ENCODE peak calls at places on chromosomes 12 and 14, in eight cellular contexts. I, K, M, R, Z, U, H and D are unnamed samples.
A peak's percentile ranks its signal among the peaks of the same experiment; 100 is the strongest.

GRCh38 chr12:56042430-56043203 is 899 bp downstream of the RPS26 start:
- DNase-seq in I (no peak), K (no peak), M (no peak), R (peak; percentile 18), Z (no peak), U (no peak), H (no peak), D (no peak)

GRCh38 chr12:110266381-110266909 is 14.6 kb upstream of the ATP2A2 start:
- DNase-seq in I (no peak), K (no peak), M (no peak), R (no peak), Z (no peak), U (no peak), H (no peak), D (no peak)

GRCh38 chr12:32309811-32310755 is 89.3 kb upstream of the FGD4 start:
- DNase-seq in I (no peak), K (no peak), M (no peak), R (no peak), Z (no peak), U (no peak), H (no peak), D (no peak)

GRCh38 chr14:100536141-100536540 is 51.1 kb downstream of the BEGAIN start:
- DNase-seq in I (no peak), K (no peak), M (peak; percentile 29), R (no peak), Z (peak; percentile 33), U (no peak), H (no peak), D (no peak)

GRCh38 chr12:98431089-98431488 is 84.3 kb upstream of the TMPO start:
- DNase-seq in I (no peak), K (no peak), M (no peak), R (no peak), Z (no peak), U (no peak), H (no peak), D (no peak)

GRCh38 chr14:74258705-74259035 is 19.4 kb downstream of the VSX2 start:
- DNase-seq in I (no peak), K (no peak), M (no peak), R (no peak), Z (no peak), U (no peak), H (no peak), D (no peak)

GRCh38 chr14:73462078-73462715 is 3.9 kb upstream of the NUMB start:
- DNase-seq in I (no peak), K (peak; percentile 92), M (no peak), R (peak; percentile 19), Z (peak; percentile 75), U (no peak), H (no peak), D (peak; percentile 74)

GRCh38 chr12:109606261-109607028 is 32.9 kb downstream of the MVK start:
- DNase-seq in I (no peak), K (no peak), M (no peak), R (peak; percentile 98), Z (no peak), U (no peak), H (no peak), D (peak; percentile 60)

GRCh38 chr14:93045211-93045674 is 70.5 kb downstream of the ITPK1 start:
- DNase-seq in I (no peak), K (no peak), M (no peak), R (peak; percentile 86), Z (no peak), U (no peak), H (no peak), D (no peak)

DNA sequence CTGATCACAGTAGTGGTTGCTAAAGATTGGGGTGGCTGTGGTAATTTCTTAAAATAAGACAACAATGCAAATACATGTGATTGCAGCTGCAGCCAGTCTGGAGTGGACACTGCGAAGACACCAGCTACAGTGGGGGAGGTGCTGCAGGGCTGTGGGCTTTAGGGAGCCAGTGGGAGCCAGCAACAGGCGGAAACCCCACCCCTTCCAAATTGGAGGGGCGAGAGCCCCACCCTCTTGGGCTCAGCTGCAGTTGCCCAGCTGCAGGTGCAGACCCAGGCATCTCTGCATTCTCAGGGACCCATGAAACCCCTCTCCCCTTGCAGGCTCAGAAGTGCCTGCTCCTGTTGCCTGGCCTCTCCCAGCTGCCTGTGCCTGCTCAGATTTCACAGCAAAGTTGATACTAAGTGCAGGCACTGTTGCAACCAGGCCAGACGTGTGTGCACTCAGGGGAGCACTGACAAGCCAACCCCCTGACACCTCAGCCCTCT is 104.8 kb downstream of the MYF5 start:
- DNase-seq in I (no peak), K (no peak), M (peak; percentile 41), R (peak; percentile 76), Z (no peak), U (no peak), H (no peak), D (no peak)
- H3K27ac ChIP-seq in I (no peak overlapping the region), K (no peak overlapping the region), M (no peak overlapping the region), R (peak overlapping the region; percentile 81), Z (no peak overlapping the region), U (no peak overlapping the region), H (no peak overlapping the region), D (no peak overlapping the region)

GRCh38 chr14:76919431-76919810 is 93.2 kb downstream of the LRRC74A start:
- DNase-seq in I (no peak), K (peak; percentile 67), M (no peak), R (no peak), Z (no peak), U (no peak), H (no peak), D (no peak)
- TF ChIP-seq CTCF in I (no peak), K (no peak), M (no peak), R (no peak), Z (no peak), U (no peak), H (no peak), D (no peak)

GRCh38 chr14:103532216-103533136 is 3.5 kb downstream of the TRMT61A start:
- DNase-seq in I (no peak), K (no peak), M (peak; percentile 76), R (no peak), Z (no peak), U (no peak), H (peak; percentile 9), D (no peak)

GRCh38 chr14:103534576-103535061 is 5.6 kb downstream of the TRMT61A start:
- DNase-seq in I (no peak), K (no peak), M (peak; percentile 68), R (no peak), Z (no peak), U (no peak), H (peak; percentile 24), D (peak; percentile 63)

GRCh38 chr14:103533137-103533998 is 4.4 kb downstream of the TRMT61A start:
- DNase-seq in I (no peak), K (no peak), M (peak; percentile 76), R (no peak), Z (no peak), U (no peak), H (no peak), D (no peak)

GRCh38 chr14:103535081-103535890 is 6.3 kb downstream of the TRMT61A start:
- DNase-seq in I (no peak), K (no peak), M (peak; percentile 77), R (no peak), Z (no peak), U (no peak), H (peak; percentile 43), D (no peak)

DNA sequence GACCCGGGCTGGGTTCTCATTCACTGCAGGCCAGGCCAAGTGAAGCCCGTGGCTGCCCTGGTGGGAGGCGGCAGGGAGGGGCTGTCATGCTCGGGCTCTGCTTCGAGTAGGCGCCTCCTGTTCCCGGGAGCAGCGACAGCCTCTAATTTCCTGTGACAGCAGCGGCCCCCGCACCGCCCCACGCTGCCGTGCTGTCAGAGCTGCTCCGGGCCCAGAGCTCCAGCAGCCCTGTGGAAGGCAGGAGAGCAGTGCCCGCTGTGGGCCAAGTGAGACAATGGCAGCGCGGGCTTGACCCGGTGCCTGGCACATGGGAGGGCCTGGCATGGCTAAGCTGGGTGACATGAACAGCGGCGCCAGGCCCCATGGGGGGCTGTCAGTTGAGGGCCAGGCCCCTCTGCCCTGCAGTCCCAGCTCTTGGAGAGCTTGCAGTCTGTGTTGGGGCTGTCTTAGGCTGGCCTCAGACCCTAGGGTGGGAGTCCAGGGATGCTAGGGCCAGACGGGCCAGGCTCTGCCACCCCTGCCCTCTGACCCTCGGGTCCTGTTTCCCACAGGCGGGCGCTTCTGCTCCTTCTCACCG is 5.1 kb downstream of the TRMT61A start:
- DNase-seq in I (no peak), K (no peak), M (no peak), R (no peak), Z (no peak), U (no peak), H (no peak), D (peak; percentile 77)
- H3K27ac ChIP-seq in I (no peak overlapping the region), K (peak overlapping the region; percentile 80), M (no peak overlapping the region), R (no peak overlapping the region), Z (no peak overlapping the region), U (no peak overlapping the region), H (no peak overlapping the region), D (peak overlapping the region; percentile 74)

GRCh38 chr12:89421093-89421835 is 69.0 kb upstream of the DUSP6 start:
- DNase-seq in I (no peak), K (no peak), M (no peak), R (no peak), Z (no peak), U (no peak), H (no peak), D (no peak)
- TF ChIP-seq CTCF in I (no peak), K (no peak), M (no peak), R (peak; percentile 28), Z (peak; percentile 16), U (no peak), H (no peak), D (no peak)

GRCh38 chr14:63874223-63874622 is 21.4 kb downstream of the SYNE2 start:
- DNase-seq in I (no peak), K (no peak), M (no peak), R (peak; percentile 13), Z (no peak), U (no peak), H (no peak), D (no peak)
- H3K27ac ChIP-seq in I (no peak overlapping the region), K (peak overlapping the region; percentile 76), M (peak overlapping the region; percentile 35), R (peak overlapping the region; percentile 82), Z (peak overlapping the region; percentile 45), U (peak overlapping the region; percentile 46), H (peak overlapping the region; percentile 54), D (no peak overlapping the region)